ENCODE peak calls at places on chromosomes 16 and 17, in eight cellular contexts. One of them, this sample, is unnamed.

GRCh38 chr16:81198635-81199034 is 39.9 kb upstream of the BCO1 start:
- DNase-seq in Caco-2: peak; percentile 39
- DNase-seq in astrocyte of the spinal cord: no peak
- DNase-seq in AG04450: no peak
- DNase-seq in mesenchymal stem cell: peak; percentile 19
- DNase-seq in GM23248: peak; percentile 27
- DNase-seq in cardiac fibroblast: peak; percentile 22
- DNase-seq in coronary artery: no peak
- DNase-seq in this sample: no peak

GRCh38 chr16:65069090-65069489 is 52.8 kb downstream of the CDH11 start:
- DNase-seq in coronary artery: no peak
- DNase-seq in mesenchymal stem cell: peak; percentile 50
- DNase-seq in AG04450: peak; percentile 58
- DNase-seq in astrocyte of the spinal cord: peak; percentile 89
- DNase-seq in GM23248: peak; percentile 92
- DNase-seq in cardiac fibroblast: peak; percentile 97
- DNase-seq in Caco-2: no peak
- DNase-seq in this sample: no peak

GRCh38 chr17:67049025-67049739 is 4.8 kb downstream of the CACNG1 start:
- DNase-seq in GM23248: no peak
- DNase-seq in AG04450: no peak
- DNase-seq in mesenchymal stem cell: no peak
- DNase-seq in coronary artery: no peak
- DNase-seq in Caco-2: no peak
- DNase-seq in astrocyte of the spinal cord: no peak
- DNase-seq in cardiac fibroblast: no peak
- DNase-seq in this sample: no peak

GRCh38 chr17:67244621-67245072 is 349 bp downstream of the HELZ start:
- DNase-seq in coronary artery: no peak
- DNase-seq in astrocyte of the spinal cord: no peak
- DNase-seq in cardiac fibroblast: no peak
- DNase-seq in Caco-2: no peak
- DNase-seq in mesenchymal stem cell: no peak
- DNase-seq in GM23248: no peak
- DNase-seq in AG04450: no peak
- DNase-seq in this sample: no peak

GRCh38 chr16:20866161-20866772 is 33.9 kb downstream of the DCUN1D3 start:
- DNase-seq in GM23248: peak; percentile 91
- DNase-seq in mesenchymal stem cell: peak; percentile 82
- DNase-seq in cardiac fibroblast: peak; percentile 90
- DNase-seq in coronary artery: peak; percentile 82
- DNase-seq in AG04450: no peak
- DNase-seq in astrocyte of the spinal cord: peak; percentile 80
- DNase-seq in Caco-2: no peak
- DNase-seq in this sample: peak; percentile 33

GRCh38 chr16:77299395-77299794 is 100.2 kb downstream of the SYCE1L start:
- DNase-seq in astrocyte of the spinal cord: no peak
- DNase-seq in GM23248: no peak
- DNase-seq in mesenchymal stem cell: no peak
- DNase-seq in Caco-2: no peak
- DNase-seq in cardiac fibroblast: peak; percentile 22
- DNase-seq in coronary artery: no peak
- DNase-seq in AG04450: no peak
- DNase-seq in this sample: peak; percentile 14

GRCh38 chr17:28573521-28573920 is 2.2 kb upstream of the PIGS start:
- DNase-seq in coronary artery: peak; percentile 66
- DNase-seq in GM23248: no peak
- DNase-seq in astrocyte of the spinal cord: no peak
- DNase-seq in cardiac fibroblast: no peak
- DNase-seq in AG04450: no peak
- DNase-seq in mesenchymal stem cell: no peak
- DNase-seq in Caco-2: no peak
- DNase-seq in this sample: no peak

GRCh38 chr16:81376880-81377279 is 62.1 kb downstream of the GAN start:
- DNase-seq in GM23248: no peak
- DNase-seq in coronary artery: no peak
- DNase-seq in astrocyte of the spinal cord: no peak
- DNase-seq in AG04450: no peak
- DNase-seq in mesenchymal stem cell: no peak
- DNase-seq in Caco-2: no peak
- DNase-seq in cardiac fibroblast: no peak
- DNase-seq in this sample: no peak

GRCh38 chr17:28033972-28034714 is 8.3 kb upstream of the NLK start:
- DNase-seq in coronary artery: no peak
- DNase-seq in AG04450: peak; percentile 41
- DNase-seq in cardiac fibroblast: peak; percentile 97
- DNase-seq in astrocyte of the spinal cord: peak; percentile 82
- DNase-seq in Caco-2: no peak
- DNase-seq in GM23248: peak; percentile 93
- DNase-seq in mesenchymal stem cell: peak; percentile 61
- DNase-seq in this sample: no peak

GRCh38 chr17:37744633-37744927 is 279 bp downstream of the HNF1B start:
- DNase-seq in mesenchymal stem cell: no peak
- DNase-seq in astrocyte of the spinal cord: no peak
- DNase-seq in AG04450: no peak
- DNase-seq in coronary artery: no peak
- DNase-seq in cardiac fibroblast: no peak
- DNase-seq in Caco-2: no peak
- DNase-seq in GM23248: no peak
- DNase-seq in this sample: peak; percentile 33
- H3K4me3 ChIP-seq in mesenchymal stem cell: no peak overlapping the region
- H3K4me3 ChIP-seq in astrocyte of the spinal cord: no peak overlapping the region
- H3K4me3 ChIP-seq in AG04450: no peak overlapping the region
- H3K4me3 ChIP-seq in coronary artery: peak overlapping the region; percentile 32
- H3K4me3 ChIP-seq in cardiac fibroblast: no peak overlapping the region
- H3K4me3 ChIP-seq in Caco-2: peak overlapping the region; percentile 64
- H3K4me3 ChIP-seq in GM23248: no peak overlapping the region
- H3K4me3 ChIP-seq in this sample: peak overlapping the region; percentile 57

DNA sequence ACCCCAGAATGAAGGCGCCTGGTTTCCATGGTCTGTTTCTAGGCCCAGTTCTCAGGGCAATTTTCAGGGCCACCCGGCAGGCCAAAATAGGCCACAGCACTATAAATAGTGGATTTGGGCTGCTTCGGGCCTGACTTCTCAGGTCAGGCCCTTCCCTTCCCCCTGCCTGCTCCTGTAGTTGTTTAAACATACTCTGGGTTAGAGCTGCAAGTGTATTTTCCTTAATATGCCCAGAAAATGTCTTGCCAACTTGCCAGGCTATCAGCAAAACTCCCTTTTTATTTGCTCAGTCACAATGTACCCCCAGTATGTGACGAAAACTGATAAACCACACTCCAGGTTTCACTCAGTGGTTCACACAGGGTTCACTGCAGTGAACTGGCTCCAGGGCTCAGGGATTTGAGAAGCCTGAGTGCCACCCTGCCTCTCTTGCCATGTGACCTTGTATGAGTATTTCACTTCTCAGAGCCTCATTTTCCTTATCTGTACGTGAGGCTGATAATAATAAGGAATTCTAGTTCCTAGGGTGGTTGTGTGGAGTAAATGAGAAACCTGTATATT is 76.5 kb downstream of the GPRC5B start:
- DNase-seq in AG04450: no peak
- DNase-seq in Caco-2: no peak
- DNase-seq in mesenchymal stem cell: no peak
- DNase-seq in GM23248: no peak
- DNase-seq in cardiac fibroblast: no peak
- DNase-seq in coronary artery: no peak
- DNase-seq in astrocyte of the spinal cord: no peak
- DNase-seq in this sample: peak; percentile 7
- H3K4me3 ChIP-seq in AG04450: no peak overlapping the region
- H3K4me3 ChIP-seq in Caco-2: no peak overlapping the region
- H3K4me3 ChIP-seq in mesenchymal stem cell: no peak overlapping the region
- H3K4me3 ChIP-seq in GM23248: no peak overlapping the region
- H3K4me3 ChIP-seq in cardiac fibroblast: no peak overlapping the region
- H3K4me3 ChIP-seq in coronary artery: no peak overlapping the region
- H3K4me3 ChIP-seq in astrocyte of the spinal cord: no peak overlapping the region
- H3K4me3 ChIP-seq in this sample: no peak overlapping the region

GRCh38 chr16:27103954-27104353 is 37.2 kb downstream of the C16orf82 start:
- DNase-seq in astrocyte of the spinal cord: no peak
- DNase-seq in GM23248: no peak
- DNase-seq in coronary artery: peak; percentile 55
- DNase-seq in Caco-2: no peak
- DNase-seq in cardiac fibroblast: no peak
- DNase-seq in mesenchymal stem cell: no peak
- DNase-seq in AG04450: no peak
- DNase-seq in this sample: no peak
- H3K4me3 ChIP-seq in astrocyte of the spinal cord: no peak overlapping the region
- H3K4me3 ChIP-seq in GM23248: no peak overlapping the region
- H3K4me3 ChIP-seq in coronary artery: no peak overlapping the region
- H3K4me3 ChIP-seq in Caco-2: no peak overlapping the region
- H3K4me3 ChIP-seq in cardiac fibroblast: no peak overlapping the region
- H3K4me3 ChIP-seq in mesenchymal stem cell: no peak overlapping the region
- H3K4me3 ChIP-seq in AG04450: no peak overlapping the region
- H3K4me3 ChIP-seq in this sample: no peak overlapping the region

GRCh38 chr16:86298166-86299131 is 211.9 kb upstream of the FOXF1 start:
- DNase-seq in coronary artery: no peak
- DNase-seq in cardiac fibroblast: peak; percentile 3
- DNase-seq in Caco-2: no peak
- DNase-seq in AG04450: no peak
- DNase-seq in mesenchymal stem cell: peak; percentile 96
- DNase-seq in GM23248: peak; percentile 54
- DNase-seq in astrocyte of the spinal cord: no peak
- DNase-seq in this sample: no peak
- H3K4me3 ChIP-seq in coronary artery: peak overlapping the region; percentile 36
- H3K4me3 ChIP-seq in cardiac fibroblast: no peak overlapping the region
- H3K4me3 ChIP-seq in Caco-2: no peak overlapping the region
- H3K4me3 ChIP-seq in AG04450: peak overlapping the region; percentile 7
- H3K4me3 ChIP-seq in mesenchymal stem cell: peak overlapping the region; percentile 64
- H3K4me3 ChIP-seq in GM23248: peak overlapping the region; percentile 27
- H3K4me3 ChIP-seq in astrocyte of the spinal cord: no peak overlapping the region
- H3K4me3 ChIP-seq in this sample: no peak overlapping the region

DNA sequence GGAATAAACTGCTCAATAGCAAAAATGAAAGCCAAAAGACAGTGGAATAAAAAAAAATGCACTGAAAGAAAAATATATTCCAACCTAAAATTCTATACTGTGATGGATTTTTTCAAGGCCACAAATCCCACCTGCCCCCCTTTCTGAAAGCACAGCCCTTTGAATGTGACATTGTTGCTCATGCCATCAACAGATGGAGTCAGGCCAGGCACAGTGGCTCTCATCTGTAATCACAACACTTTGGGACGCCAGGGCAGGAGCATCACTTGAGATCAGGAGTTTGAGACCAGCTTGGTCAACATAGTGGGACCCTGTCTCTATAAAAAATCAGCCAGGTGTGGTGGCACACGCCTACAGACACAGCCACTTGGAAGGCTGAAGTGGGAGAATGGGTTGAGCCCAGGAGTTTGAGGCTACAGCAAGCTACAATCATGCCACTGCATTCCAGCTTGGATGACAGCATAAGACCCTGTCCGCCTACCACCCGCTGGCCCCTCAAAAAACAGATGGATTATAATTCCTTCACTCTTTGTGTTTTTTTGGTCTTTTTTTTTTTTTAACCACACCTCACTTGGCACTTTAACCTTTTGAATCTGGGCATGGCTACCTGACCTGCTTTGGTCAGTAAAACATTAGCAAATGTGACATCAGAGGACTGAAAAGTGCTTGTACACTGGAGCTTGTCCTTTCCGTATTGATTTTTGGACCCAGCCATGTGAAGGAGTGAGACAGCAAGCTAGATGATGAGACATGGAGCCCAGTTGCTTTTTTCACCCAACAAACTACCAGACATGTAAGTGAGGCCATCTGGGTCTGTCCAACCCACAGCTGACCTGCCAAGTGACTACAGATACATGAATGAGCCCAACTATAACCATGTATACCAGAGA is 36.3 kb downstream of the GLG1 start:
- DNase-seq in AG04450: no peak
- DNase-seq in astrocyte of the spinal cord: no peak
- DNase-seq in cardiac fibroblast: no peak
- DNase-seq in Caco-2: no peak
- DNase-seq in coronary artery: no peak
- DNase-seq in GM23248: no peak
- DNase-seq in mesenchymal stem cell: no peak
- DNase-seq in this sample: no peak
- H3K4me3 ChIP-seq in AG04450: no peak overlapping the region
- H3K4me3 ChIP-seq in astrocyte of the spinal cord: no peak overlapping the region
- H3K4me3 ChIP-seq in cardiac fibroblast: no peak overlapping the region
- H3K4me3 ChIP-seq in Caco-2: no peak overlapping the region
- H3K4me3 ChIP-seq in coronary artery: no peak overlapping the region
- H3K4me3 ChIP-seq in GM23248: no peak overlapping the region
- H3K4me3 ChIP-seq in mesenchymal stem cell: no peak overlapping the region
- H3K4me3 ChIP-seq in this sample: no peak overlapping the region

GRCh38 chr17:7884581-7885356 is 3.8 kb upstream of the CHD3 start:
- DNase-seq in GM23248: peak; percentile 43
- DNase-seq in cardiac fibroblast: no peak
- DNase-seq in mesenchymal stem cell: peak; percentile 8
- DNase-seq in astrocyte of the spinal cord: no peak
- DNase-seq in coronary artery: peak; percentile 66
- DNase-seq in AG04450: no peak
- DNase-seq in Caco-2: no peak
- DNase-seq in this sample: peak; percentile 22

GRCh38 chr17:7882068-7882467 is 6.5 kb upstream of the CHD3 start:
- DNase-seq in Caco-2: no peak
- DNase-seq in astrocyte of the spinal cord: no peak
- DNase-seq in AG04450: no peak
- DNase-seq in GM23248: no peak
- DNase-seq in cardiac fibroblast: no peak
- DNase-seq in coronary artery: peak; percentile 46
- DNase-seq in mesenchymal stem cell: no peak
- DNase-seq in this sample: no peak

GRCh38 chr17:7883781-7884386 is 4.7 kb upstream of the CHD3 start:
- DNase-seq in Caco-2: no peak
- DNase-seq in GM23248: peak; percentile 54
- DNase-seq in mesenchymal stem cell: peak; percentile 44
- DNase-seq in cardiac fibroblast: peak; percentile 42
- DNase-seq in coronary artery: peak; percentile 49
- DNase-seq in AG04450: no peak
- DNase-seq in astrocyte of the spinal cord: peak; percentile 41
- DNase-seq in this sample: no peak

GRCh38 chr17:7881655-7882054 is 6.9 kb upstream of the CHD3 start:
- DNase-seq in GM23248: no peak
- DNase-seq in astrocyte of the spinal cord: no peak
- DNase-seq in cardiac fibroblast: no peak
- DNase-seq in coronary artery: peak; percentile 50
- DNase-seq in mesenchymal stem cell: no peak
- DNase-seq in Caco-2: no peak
- DNase-seq in AG04450: no peak
- DNase-seq in this sample: no peak

GRCh38 chr17:7882629-7883028 is 6.0 kb upstream of the CHD3 start:
- DNase-seq in mesenchymal stem cell: no peak
- DNase-seq in astrocyte of the spinal cord: no peak
- DNase-seq in Caco-2: no peak
- DNase-seq in coronary artery: peak; percentile 28
- DNase-seq in GM23248: no peak
- DNase-seq in AG04450: no peak
- DNase-seq in cardiac fibroblast: no peak
- DNase-seq in this sample: no peak
- H3K4me3 ChIP-seq in mesenchymal stem cell: peak overlapping the region; percentile 65
- H3K4me3 ChIP-seq in astrocyte of the spinal cord: no peak overlapping the region
- H3K4me3 ChIP-seq in Caco-2: no peak overlapping the region
- H3K4me3 ChIP-seq in coronary artery: no peak overlapping the region
- H3K4me3 ChIP-seq in GM23248: no peak overlapping the region
- H3K4me3 ChIP-seq in AG04450: no peak overlapping the region
- H3K4me3 ChIP-seq in cardiac fibroblast: no peak overlapping the region
- H3K4me3 ChIP-seq in this sample: no peak overlapping the region

GRCh38 chr16:88616736-88617135 is 21.6 kb upstream of the IL17C start:
- DNase-seq in AG04450: no peak
- DNase-seq in astrocyte of the spinal cord: no peak
- DNase-seq in coronary artery: no peak
- DNase-seq in cardiac fibroblast: no peak
- DNase-seq in Caco-2: no peak
- DNase-seq in mesenchymal stem cell: no peak
- DNase-seq in GM23248: no peak
- DNase-seq in this sample: no peak
- H3K4me3 ChIP-seq in AG04450: no peak overlapping the region
- H3K4me3 ChIP-seq in astrocyte of the spinal cord: no peak overlapping the region
- H3K4me3 ChIP-seq in coronary artery: no peak overlapping the region
- H3K4me3 ChIP-seq in cardiac fibroblast: no peak overlapping the region
- H3K4me3 ChIP-seq in Caco-2: no peak overlapping the region
- H3K4me3 ChIP-seq in mesenchymal stem cell: no peak overlapping the region
- H3K4me3 ChIP-seq in GM23248: no peak overlapping the region
- H3K4me3 ChIP-seq in this sample: no peak overlapping the region